ENCODE peak calls at places on chromosomes 6 and 20, in nine cellular contexts. One of them, this sample, is unnamed.

GRCh38 chr6:150891886-150892485 is 26.5 kb downstream of the MTHFD1L start:
- DNase-seq in lower leg skin: peak
- DNase-seq in ELR: peak
- DNase-seq in pancreas: peak
- DNase-seq in hippocampal formation: peak
- DNase-seq in astrocyte of the cerebellum: peak
- DNase-seq in AG04450: peak
- DNase-seq in adrenal gland: peak
- DNase-seq in effector CD4-positive, alpha-beta T cell: peak
- DNase-seq in this sample: peak

GRCh38 chr6:34630040-34630439 is 66.5 kb downstream of the ILRUN start:
- DNase-seq in lower leg skin: no peak
- DNase-seq in ELR: peak
- DNase-seq in pancreas: no peak
- DNase-seq in hippocampal formation: no peak
- DNase-seq in astrocyte of the cerebellum: peak
- DNase-seq in AG04450: peak
- DNase-seq in adrenal gland: no peak
- DNase-seq in effector CD4-positive, alpha-beta T cell: no peak
- DNase-seq in this sample: no peak

GRCh38 chr6:43723737-43724295 is 36.2 kb upstream of the MRPS18A start:
- DNase-seq in lower leg skin: peak
- DNase-seq in ELR: peak
- DNase-seq in pancreas: peak
- DNase-seq in hippocampal formation: peak
- DNase-seq in astrocyte of the cerebellum: no peak
- DNase-seq in AG04450: no peak
- DNase-seq in adrenal gland: peak
- DNase-seq in effector CD4-positive, alpha-beta T cell: peak
- DNase-seq in this sample: peak

GRCh38 chr6:108531332-108531731 is 29.4 kb upstream of the FOXO3 start:
- DNase-seq in lower leg skin: no peak
- DNase-seq in ELR: no peak
- DNase-seq in pancreas: no peak
- DNase-seq in hippocampal formation: no peak
- DNase-seq in astrocyte of the cerebellum: no peak
- DNase-seq in AG04450: no peak
- DNase-seq in adrenal gland: no peak
- DNase-seq in effector CD4-positive, alpha-beta T cell: no peak
- DNase-seq in this sample: no peak

GRCh38 chr6:4441981-4442434 is 306.6 kb upstream of the ECI2 start:
- DNase-seq in lower leg skin: no peak
- DNase-seq in ELR: peak
- DNase-seq in pancreas: no peak
- DNase-seq in hippocampal formation: no peak
- DNase-seq in astrocyte of the cerebellum: no peak
- DNase-seq in AG04450: peak
- DNase-seq in adrenal gland: no peak
- DNase-seq in effector CD4-positive, alpha-beta T cell: no peak
- DNase-seq in this sample: no peak

GRCh38 chr6:11500008-11500407 is 37.5 kb upstream of the TMEM170B start:
- DNase-seq in lower leg skin: no peak
- DNase-seq in ELR: peak
- DNase-seq in pancreas: no peak
- DNase-seq in hippocampal formation: no peak
- DNase-seq in astrocyte of the cerebellum: peak
- DNase-seq in AG04450: no peak
- DNase-seq in adrenal gland: no peak
- DNase-seq in effector CD4-positive, alpha-beta T cell: no peak
- DNase-seq in this sample: no peak

GRCh38 chr6:29760328-29760727 is 37.1 kb downstream of the HLA-F start:
- DNase-seq in lower leg skin: no peak
- DNase-seq in ELR: no peak
- DNase-seq in pancreas: no peak
- DNase-seq in hippocampal formation: no peak
- DNase-seq in astrocyte of the cerebellum: no peak
- DNase-seq in AG04450: no peak
- DNase-seq in adrenal gland: no peak
- DNase-seq in effector CD4-positive, alpha-beta T cell: no peak
- DNase-seq in this sample: no peak

GRCh38 chr20:5652626-5653573 is 97.3 kb upstream of the SHLD1 start:
- DNase-seq in lower leg skin: no peak
- DNase-seq in ELR: peak
- DNase-seq in pancreas: no peak
- DNase-seq in hippocampal formation: no peak
- DNase-seq in astrocyte of the cerebellum: no peak
- DNase-seq in AG04450: peak
- DNase-seq in adrenal gland: no peak
- DNase-seq in effector CD4-positive, alpha-beta T cell: no peak
- DNase-seq in this sample: no peak

GRCh38 chr20:50913976-50914375 is 17.3 kb downstream of the ADNP start:
- DNase-seq in lower leg skin: no peak
- DNase-seq in ELR: peak
- DNase-seq in pancreas: no peak
- DNase-seq in hippocampal formation: no peak
- DNase-seq in astrocyte of the cerebellum: no peak
- DNase-seq in AG04450: peak
- DNase-seq in adrenal gland: no peak
- DNase-seq in effector CD4-positive, alpha-beta T cell: no peak
- DNase-seq in this sample: no peak

GRCh38 chr6:27834879-27835549 is 77.2 kb downstream of the OR2B2 start:
- DNase-seq in lower leg skin: no peak
- DNase-seq in ELR: no peak
- DNase-seq in pancreas: no peak
- DNase-seq in hippocampal formation: no peak
- DNase-seq in astrocyte of the cerebellum: no peak
- DNase-seq in AG04450: no peak
- DNase-seq in adrenal gland: no peak
- DNase-seq in effector CD4-positive, alpha-beta T cell: no peak
- DNase-seq in this sample: no peak

GRCh38 chr20:33333616-33334015 is 50.6 kb downstream of the BPIFB1 start:
- DNase-seq in lower leg skin: no peak
- DNase-seq in ELR: no peak
- DNase-seq in pancreas: no peak
- DNase-seq in hippocampal formation: no peak
- DNase-seq in astrocyte of the cerebellum: no peak
- DNase-seq in AG04450: no peak
- DNase-seq in adrenal gland: no peak
- DNase-seq in effector CD4-positive, alpha-beta T cell: no peak
- DNase-seq in this sample: no peak

GRCh38 chr6:75612921-75613534 is 11.3 kb downstream of the SENP6 start:
- DNase-seq in lower leg skin: no peak
- DNase-seq in ELR: no peak
- DNase-seq in pancreas: no peak
- DNase-seq in hippocampal formation: no peak
- DNase-seq in astrocyte of the cerebellum: no peak
- DNase-seq in AG04450: no peak
- DNase-seq in adrenal gland: no peak
- DNase-seq in effector CD4-positive, alpha-beta T cell: no peak
- DNase-seq in this sample: no peak

GRCh38 chr6:20034408-20034769 is 177.9 kb downstream of the MBOAT1 start:
- DNase-seq in lower leg skin: no peak
- DNase-seq in ELR: no peak
- DNase-seq in pancreas: no peak
- DNase-seq in hippocampal formation: no peak
- DNase-seq in astrocyte of the cerebellum: no peak
- DNase-seq in AG04450: no peak
- DNase-seq in adrenal gland: no peak
- DNase-seq in effector CD4-positive, alpha-beta T cell: no peak
- DNase-seq in this sample: no peak

GRCh38 chr6:105954148-105954547 is 132.0 kb upstream of the PRDM1 start:
- DNase-seq in lower leg skin: no peak
- DNase-seq in ELR: no peak
- DNase-seq in pancreas: no peak
- DNase-seq in hippocampal formation: no peak
- DNase-seq in astrocyte of the cerebellum: no peak
- DNase-seq in AG04450: no peak
- DNase-seq in adrenal gland: no peak
- DNase-seq in effector CD4-positive, alpha-beta T cell: no peak
- DNase-seq in this sample: no peak

GRCh38 chr6:149026530-149026942 is 279.7 kb downstream of the UST start:
- DNase-seq in lower leg skin: no peak
- DNase-seq in ELR: peak
- DNase-seq in pancreas: no peak
- DNase-seq in hippocampal formation: no peak
- DNase-seq in astrocyte of the cerebellum: peak
- DNase-seq in AG04450: peak
- DNase-seq in adrenal gland: peak
- DNase-seq in effector CD4-positive, alpha-beta T cell: no peak
- DNase-seq in this sample: no peak

GRCh38 chr20:64009811-64010387 is 26.1 kb upstream of the C20orf204 start:
- DNase-seq in lower leg skin: no peak
- DNase-seq in ELR: no peak
- DNase-seq in pancreas: no peak
- DNase-seq in hippocampal formation: no peak
- DNase-seq in astrocyte of the cerebellum: no peak
- DNase-seq in AG04450: no peak
- DNase-seq in adrenal gland: no peak
- DNase-seq in effector CD4-positive, alpha-beta T cell: no peak
- DNase-seq in this sample: no peak

GRCh38 chr6:43455034-43455747 is at the start of gene DLK2:
- DNase-seq in lower leg skin: no peak
- DNase-seq in ELR: peak
- DNase-seq in pancreas: no peak
- DNase-seq in hippocampal formation: peak
- DNase-seq in astrocyte of the cerebellum: no peak
- DNase-seq in AG04450: no peak
- DNase-seq in adrenal gland: no peak
- DNase-seq in effector CD4-positive, alpha-beta T cell: peak
- DNase-seq in this sample: no peak

GRCh38 chr6:47413752-47414516 is 63.7 kb upstream of the CD2AP start:
- DNase-seq in lower leg skin: no peak
- DNase-seq in ELR: peak
- DNase-seq in pancreas: peak
- DNase-seq in hippocampal formation: peak
- DNase-seq in astrocyte of the cerebellum: peak
- DNase-seq in AG04450: peak
- DNase-seq in adrenal gland: peak
- DNase-seq in effector CD4-positive, alpha-beta T cell: no peak
- DNase-seq in this sample: peak

GRCh38 chr6:156617376-156617775 is 159.8 kb upstream of the ARID1B start:
- DNase-seq in lower leg skin: no peak
- DNase-seq in ELR: no peak
- DNase-seq in pancreas: peak
- DNase-seq in hippocampal formation: no peak
- DNase-seq in astrocyte of the cerebellum: no peak
- DNase-seq in AG04450: no peak
- DNase-seq in adrenal gland: peak
- DNase-seq in effector CD4-positive, alpha-beta T cell: no peak
- DNase-seq in this sample: no peak

GRCh38 chr6:3337521-3338350 is 79.0 kb downstream of the PSMG4 start:
- DNase-seq in lower leg skin: no peak
- DNase-seq in ELR: peak
- DNase-seq in pancreas: no peak
- DNase-seq in hippocampal formation: no peak
- DNase-seq in astrocyte of the cerebellum: no peak
- DNase-seq in AG04450: no peak
- DNase-seq in adrenal gland: peak
- DNase-seq in effector CD4-positive, alpha-beta T cell: no peak
- DNase-seq in this sample: no peak

GRCh38 chr6:89243331-89243629 is 26.1 kb upstream of the GABRR1 start:
- DNase-seq in lower leg skin: no peak
- DNase-seq in ELR: no peak
- DNase-seq in pancreas: no peak
- DNase-seq in hippocampal formation: no peak
- DNase-seq in astrocyte of the cerebellum: no peak
- DNase-seq in AG04450: no peak
- DNase-seq in adrenal gland: no peak
- DNase-seq in effector CD4-positive, alpha-beta T cell: no peak
- DNase-seq in this sample: no peak